ENCODE peak calls at places on chromosomes 4 and X, in nine cellular contexts. One of them, this sample, is unnamed.

GRCh38 chrX:10173331-10173900 is 16.6 kb downstream of the CLCN4 start:
- DNase-seq in activated CD4-positive, alpha-beta T cell treated with anti-CD3 and anti-CD28 coated beads, Interleukin-2, amount 50 U/mL, for 1 hour: no peak
- DNase-seq in heart left ventricle: no peak
- DNase-seq in renal cortical epithelial cell: peak; percentile 95
- DNase-seq in activated gamma-delta T cell treated with Interleukin-2 at 50 U/mL for 16 hours: no peak
- DNase-seq in neuronal stem cell: peak; percentile 81
- DNase-seq in breast epithelium: peak; percentile 86
- DNase-seq in right lobe of liver: peak; percentile 80
- DNase-seq in activated T-cell treated with anti-CD3 and anti-CD28 coated beads for 1 hour: no peak
- DNase-seq in this sample: peak; percentile 46

GRCh38 chr4:40189997-40190396 is 6.8 kb upstream of the RHOH start:
- DNase-seq in activated CD4-positive, alpha-beta T cell treated with anti-CD3 and anti-CD28 coated beads, Interleukin-2, amount 50 U/mL, for 1 hour: no peak
- DNase-seq in heart left ventricle: peak; percentile 30
- DNase-seq in renal cortical epithelial cell: no peak
- DNase-seq in activated gamma-delta T cell treated with Interleukin-2 at 50 U/mL for 16 hours: no peak
- DNase-seq in neuronal stem cell: no peak
- DNase-seq in breast epithelium: no peak
- DNase-seq in right lobe of liver: no peak
- DNase-seq in activated T-cell treated with anti-CD3 and anti-CD28 coated beads for 1 hour: no peak
- DNase-seq in this sample: no peak

GRCh38 chrX:40508560-40508959 is 72.2 kb upstream of the ATP6AP2 start:
- DNase-seq in activated CD4-positive, alpha-beta T cell treated with anti-CD3 and anti-CD28 coated beads, Interleukin-2, amount 50 U/mL, for 1 hour: no peak
- DNase-seq in heart left ventricle: no peak
- DNase-seq in renal cortical epithelial cell: peak; percentile 23
- DNase-seq in activated gamma-delta T cell treated with Interleukin-2 at 50 U/mL for 16 hours: no peak
- DNase-seq in neuronal stem cell: no peak
- DNase-seq in breast epithelium: no peak
- DNase-seq in right lobe of liver: no peak
- DNase-seq in activated T-cell treated with anti-CD3 and anti-CD28 coated beads for 1 hour: no peak
- DNase-seq in this sample: no peak

GRCh38 chrX:15136795-15137194 is 133.1 kb downstream of the ASB9 start:
- DNase-seq in activated CD4-positive, alpha-beta T cell treated with anti-CD3 and anti-CD28 coated beads, Interleukin-2, amount 50 U/mL, for 1 hour: no peak
- DNase-seq in heart left ventricle: no peak
- DNase-seq in renal cortical epithelial cell: no peak
- DNase-seq in activated gamma-delta T cell treated with Interleukin-2 at 50 U/mL for 16 hours: no peak
- DNase-seq in neuronal stem cell: no peak
- DNase-seq in breast epithelium: no peak
- DNase-seq in right lobe of liver: no peak
- DNase-seq in activated T-cell treated with anti-CD3 and anti-CD28 coated beads for 1 hour: no peak
- DNase-seq in this sample: no peak

GRCh38 chr4:2786152-2786671 is 6.7 kb upstream of the SH3BP2 start:
- DNase-seq in activated CD4-positive, alpha-beta T cell treated with anti-CD3 and anti-CD28 coated beads, Interleukin-2, amount 50 U/mL, for 1 hour: peak; percentile 67
- DNase-seq in heart left ventricle: no peak
- DNase-seq in renal cortical epithelial cell: no peak
- DNase-seq in activated gamma-delta T cell treated with Interleukin-2 at 50 U/mL for 16 hours: peak; percentile 38
- DNase-seq in neuronal stem cell: no peak
- DNase-seq in breast epithelium: no peak
- DNase-seq in right lobe of liver: no peak
- DNase-seq in activated T-cell treated with anti-CD3 and anti-CD28 coated beads for 1 hour: peak; percentile 36
- DNase-seq in this sample: no peak

GRCh38 chr4:11323771-11324170 is 104.9 kb downstream of the HS3ST1 start:
- DNase-seq in activated CD4-positive, alpha-beta T cell treated with anti-CD3 and anti-CD28 coated beads, Interleukin-2, amount 50 U/mL, for 1 hour: no peak
- DNase-seq in heart left ventricle: no peak
- DNase-seq in renal cortical epithelial cell: no peak
- DNase-seq in activated gamma-delta T cell treated with Interleukin-2 at 50 U/mL for 16 hours: no peak
- DNase-seq in neuronal stem cell: no peak
- DNase-seq in breast epithelium: no peak
- DNase-seq in right lobe of liver: no peak
- DNase-seq in activated T-cell treated with anti-CD3 and anti-CD28 coated beads for 1 hour: no peak
- DNase-seq in this sample: no peak

GRCh38 chrX:21812628-21813027 is 26.8 kb upstream of the MBTPS2 start:
- DNase-seq in activated CD4-positive, alpha-beta T cell treated with anti-CD3 and anti-CD28 coated beads, Interleukin-2, amount 50 U/mL, for 1 hour: no peak
- DNase-seq in heart left ventricle: no peak
- DNase-seq in renal cortical epithelial cell: no peak
- DNase-seq in activated gamma-delta T cell treated with Interleukin-2 at 50 U/mL for 16 hours: no peak
- DNase-seq in neuronal stem cell: no peak
- DNase-seq in breast epithelium: no peak
- DNase-seq in right lobe of liver: no peak
- DNase-seq in activated T-cell treated with anti-CD3 and anti-CD28 coated beads for 1 hour: no peak
- DNase-seq in this sample: no peak

GRCh38 chr4:34091451-34091850 is 2152.9 kb downstream of the ARAP2 start:
- DNase-seq in activated CD4-positive, alpha-beta T cell treated with anti-CD3 and anti-CD28 coated beads, Interleukin-2, amount 50 U/mL, for 1 hour: no peak
- DNase-seq in heart left ventricle: no peak
- DNase-seq in renal cortical epithelial cell: no peak
- DNase-seq in activated gamma-delta T cell treated with Interleukin-2 at 50 U/mL for 16 hours: no peak
- DNase-seq in neuronal stem cell: no peak
- DNase-seq in breast epithelium: no peak
- DNase-seq in right lobe of liver: no peak
- DNase-seq in activated T-cell treated with anti-CD3 and anti-CD28 coated beads for 1 hour: no peak
- DNase-seq in this sample: no peak

GRCh38 chrX:34130980-34131744 is 952 bp downstream of the FAM47A start:
- DNase-seq in activated CD4-positive, alpha-beta T cell treated with anti-CD3 and anti-CD28 coated beads, Interleukin-2, amount 50 U/mL, for 1 hour: no peak
- DNase-seq in heart left ventricle: no peak
- DNase-seq in renal cortical epithelial cell: no peak
- DNase-seq in activated gamma-delta T cell treated with Interleukin-2 at 50 U/mL for 16 hours: no peak
- DNase-seq in neuronal stem cell: no peak
- DNase-seq in breast epithelium: no peak
- DNase-seq in right lobe of liver: no peak
- DNase-seq in activated T-cell treated with anti-CD3 and anti-CD28 coated beads for 1 hour: no peak
- DNase-seq in this sample: no peak

GRCh38 chr4:6324999-6325790 is 55.5 kb downstream of the WFS1 start:
- DNase-seq in activated CD4-positive, alpha-beta T cell treated with anti-CD3 and anti-CD28 coated beads, Interleukin-2, amount 50 U/mL, for 1 hour: no peak
- DNase-seq in heart left ventricle: peak; percentile 49
- DNase-seq in renal cortical epithelial cell: peak; percentile 45
- DNase-seq in activated gamma-delta T cell treated with Interleukin-2 at 50 U/mL for 16 hours: no peak
- DNase-seq in neuronal stem cell: no peak
- DNase-seq in breast epithelium: peak; percentile 50
- DNase-seq in right lobe of liver: no peak
- DNase-seq in activated T-cell treated with anti-CD3 and anti-CD28 coated beads for 1 hour: no peak
- DNase-seq in this sample: no peak

GRCh38 chrX:129478516-129478915 is 44.8 kb downstream of the SMARCA1 start:
- DNase-seq in activated CD4-positive, alpha-beta T cell treated with anti-CD3 and anti-CD28 coated beads, Interleukin-2, amount 50 U/mL, for 1 hour: no peak
- DNase-seq in heart left ventricle: no peak
- DNase-seq in renal cortical epithelial cell: no peak
- DNase-seq in activated gamma-delta T cell treated with Interleukin-2 at 50 U/mL for 16 hours: no peak
- DNase-seq in neuronal stem cell: no peak
- DNase-seq in breast epithelium: no peak
- DNase-seq in right lobe of liver: no peak
- DNase-seq in activated T-cell treated with anti-CD3 and anti-CD28 coated beads for 1 hour: no peak
- DNase-seq in this sample: no peak

GRCh38 chrX:82764521-82764920 is 743.6 kb upstream of the POU3F4 start:
- DNase-seq in activated CD4-positive, alpha-beta T cell treated with anti-CD3 and anti-CD28 coated beads, Interleukin-2, amount 50 U/mL, for 1 hour: no peak
- DNase-seq in heart left ventricle: no peak
- DNase-seq in renal cortical epithelial cell: peak; percentile 63
- DNase-seq in activated gamma-delta T cell treated with Interleukin-2 at 50 U/mL for 16 hours: no peak
- DNase-seq in neuronal stem cell: no peak
- DNase-seq in breast epithelium: no peak
- DNase-seq in right lobe of liver: no peak
- DNase-seq in activated T-cell treated with anti-CD3 and anti-CD28 coated beads for 1 hour: no peak
- DNase-seq in this sample: no peak

GRCh38 chrX:151359931-151360871 is 36.8 kb upstream of the VMA21 start:
- DNase-seq in activated CD4-positive, alpha-beta T cell treated with anti-CD3 and anti-CD28 coated beads, Interleukin-2, amount 50 U/mL, for 1 hour: peak; percentile 35
- DNase-seq in heart left ventricle: no peak
- DNase-seq in renal cortical epithelial cell: no peak
- DNase-seq in activated gamma-delta T cell treated with Interleukin-2 at 50 U/mL for 16 hours: peak; percentile 20
- DNase-seq in neuronal stem cell: peak; percentile 43
- DNase-seq in breast epithelium: no peak
- DNase-seq in right lobe of liver: no peak
- DNase-seq in activated T-cell treated with anti-CD3 and anti-CD28 coated beads for 1 hour: peak; percentile 11
- DNase-seq in this sample: no peak

GRCh38 chrX:9341305-9342201 is 123.3 kb upstream of the TBL1X start:
- DNase-seq in activated CD4-positive, alpha-beta T cell treated with anti-CD3 and anti-CD28 coated beads, Interleukin-2, amount 50 U/mL, for 1 hour: peak; percentile 46
- DNase-seq in heart left ventricle: peak; percentile 81
- DNase-seq in renal cortical epithelial cell: peak; percentile 86
- DNase-seq in activated gamma-delta T cell treated with Interleukin-2 at 50 U/mL for 16 hours: peak; percentile 61
- DNase-seq in neuronal stem cell: peak; percentile 3
- DNase-seq in breast epithelium: peak; percentile 30
- DNase-seq in right lobe of liver: peak; percentile 69
- DNase-seq in activated T-cell treated with anti-CD3 and anti-CD28 coated beads for 1 hour: no peak
- DNase-seq in this sample: no peak

GRCh38 chr4:138909605-138910004 is 106.0 kb upstream of the NOCT start:
- DNase-seq in activated CD4-positive, alpha-beta T cell treated with anti-CD3 and anti-CD28 coated beads, Interleukin-2, amount 50 U/mL, for 1 hour: no peak
- DNase-seq in heart left ventricle: no peak
- DNase-seq in renal cortical epithelial cell: no peak
- DNase-seq in activated gamma-delta T cell treated with Interleukin-2 at 50 U/mL for 16 hours: no peak
- DNase-seq in neuronal stem cell: no peak
- DNase-seq in breast epithelium: no peak
- DNase-seq in right lobe of liver: no peak
- DNase-seq in activated T-cell treated with anti-CD3 and anti-CD28 coated beads for 1 hour: no peak
- DNase-seq in this sample: no peak

GRCh38 chr4:81136161-81136910 is 78.7 kb downstream of the PRKG2 start:
- DNase-seq in activated CD4-positive, alpha-beta T cell treated with anti-CD3 and anti-CD28 coated beads, Interleukin-2, amount 50 U/mL, for 1 hour: no peak
- DNase-seq in heart left ventricle: no peak
- DNase-seq in renal cortical epithelial cell: no peak
- DNase-seq in activated gamma-delta T cell treated with Interleukin-2 at 50 U/mL for 16 hours: no peak
- DNase-seq in neuronal stem cell: no peak
- DNase-seq in breast epithelium: no peak
- DNase-seq in right lobe of liver: no peak
- DNase-seq in activated T-cell treated with anti-CD3 and anti-CD28 coated beads for 1 hour: no peak
- DNase-seq in this sample: no peak

GRCh38 chr4:51885371-51885770 is 42.4 kb downstream of the DCUN1D4 start:
- DNase-seq in activated CD4-positive, alpha-beta T cell treated with anti-CD3 and anti-CD28 coated beads, Interleukin-2, amount 50 U/mL, for 1 hour: no peak
- DNase-seq in heart left ventricle: no peak
- DNase-seq in renal cortical epithelial cell: peak; percentile 50
- DNase-seq in activated gamma-delta T cell treated with Interleukin-2 at 50 U/mL for 16 hours: no peak
- DNase-seq in neuronal stem cell: no peak
- DNase-seq in breast epithelium: no peak
- DNase-seq in right lobe of liver: no peak
- DNase-seq in activated T-cell treated with anti-CD3 and anti-CD28 coated beads for 1 hour: no peak
- DNase-seq in this sample: no peak

GRCh38 chrX:48942895-48943294 is 14.5 kb downstream of the OTUD5 start:
- DNase-seq in activated CD4-positive, alpha-beta T cell treated with anti-CD3 and anti-CD28 coated beads, Interleukin-2, amount 50 U/mL, for 1 hour: no peak
- DNase-seq in heart left ventricle: no peak
- DNase-seq in renal cortical epithelial cell: no peak
- DNase-seq in activated gamma-delta T cell treated with Interleukin-2 at 50 U/mL for 16 hours: no peak
- DNase-seq in neuronal stem cell: no peak
- DNase-seq in breast epithelium: no peak
- DNase-seq in right lobe of liver: no peak
- DNase-seq in activated T-cell treated with anti-CD3 and anti-CD28 coated beads for 1 hour: no peak
- DNase-seq in this sample: no peak

GRCh38 chr4:121728066-121728465 is 31.3 kb upstream of the ANXA5 start:
- DNase-seq in activated CD4-positive, alpha-beta T cell treated with anti-CD3 and anti-CD28 coated beads, Interleukin-2, amount 50 U/mL, for 1 hour: no peak
- DNase-seq in heart left ventricle: no peak
- DNase-seq in renal cortical epithelial cell: peak; percentile 69
- DNase-seq in activated gamma-delta T cell treated with Interleukin-2 at 50 U/mL for 16 hours: no peak
- DNase-seq in neuronal stem cell: no peak
- DNase-seq in breast epithelium: no peak
- DNase-seq in right lobe of liver: no peak
- DNase-seq in activated T-cell treated with anti-CD3 and anti-CD28 coated beads for 1 hour: no peak
- DNase-seq in this sample: no peak

GRCh38 chr4:132180020-132180427 is 969.1 kb upstream of the PCDH10 start:
- DNase-seq in activated CD4-positive, alpha-beta T cell treated with anti-CD3 and anti-CD28 coated beads, Interleukin-2, amount 50 U/mL, for 1 hour: no peak
- DNase-seq in heart left ventricle: no peak
- DNase-seq in renal cortical epithelial cell: peak; percentile 88
- DNase-seq in activated gamma-delta T cell treated with Interleukin-2 at 50 U/mL for 16 hours: no peak
- DNase-seq in neuronal stem cell: no peak
- DNase-seq in breast epithelium: no peak
- DNase-seq in right lobe of liver: no peak
- DNase-seq in activated T-cell treated with anti-CD3 and anti-CD28 coated beads for 1 hour: no peak
- DNase-seq in this sample: no peak

GRCh38 chr4:114180481-114180880 is 201.0 kb upstream of the ARSJ start:
- DNase-seq in activated CD4-positive, alpha-beta T cell treated with anti-CD3 and anti-CD28 coated beads, Interleukin-2, amount 50 U/mL, for 1 hour: peak; percentile 2
- DNase-seq in heart left ventricle: no peak
- DNase-seq in renal cortical epithelial cell: peak; percentile 50
- DNase-seq in activated gamma-delta T cell treated with Interleukin-2 at 50 U/mL for 16 hours: peak; percentile 21
- DNase-seq in neuronal stem cell: peak; percentile 32
- DNase-seq in breast epithelium: no peak
- DNase-seq in right lobe of liver: no peak
- DNase-seq in activated T-cell treated with anti-CD3 and anti-CD28 coated beads for 1 hour: peak; percentile 15
- DNase-seq in this sample: no peak

GRCh38 chr4:30716671-30717207 is 3.4 kb upstream of the PCDH7 start:
- DNase-seq in activated CD4-positive, alpha-beta T cell treated with anti-CD3 and anti-CD28 coated beads, Interleukin-2, amount 50 U/mL, for 1 hour: no peak
- DNase-seq in heart left ventricle: no peak
- DNase-seq in renal cortical epithelial cell: peak; percentile 11
- DNase-seq in activated gamma-delta T cell treated with Interleukin-2 at 50 U/mL for 16 hours: no peak
- DNase-seq in neuronal stem cell: peak; percentile 33
- DNase-seq in breast epithelium: no peak
- DNase-seq in right lobe of liver: no peak
- DNase-seq in activated T-cell treated with anti-CD3 and anti-CD28 coated beads for 1 hour: no peak
- DNase-seq in this sample: no peak